ENCODE peak calls at places on chromosomes 12 and 14, in eight cellular contexts. E, P, U, A, G, Z, F and B are unnamed samples.

GRCh38 chr12:57430117-57430930 is 519 bp downstream of the R3HDM2 start:
- DNase-seq in E (peak; percentile 89), G (no peak), F (peak; percentile 62), P (no peak), A (peak; percentile 34), U (no peak), Z (no peak), B (peak; percentile 89)

GRCh38 chr14:92581966-92582566 is 68.5 kb downstream of the RIN3 start:
- DNase-seq in P (no peak), U (no peak), F (no peak), E (no peak), G (no peak), Z (no peak), A (no peak), B (no peak)

GRCh38 chr12:12562016-12562483 is 613 bp downstream of the DUSP16 start:
- DNase-seq in Z (no peak), P (peak; percentile 23), E (no peak), F (peak; percentile 46), U (no peak), A (peak; percentile 18), G (no peak), B (peak; percentile 81)

GRCh38 chr14:64937821-64938193 is 4.7 kb downstream of the GPX2 start:
- DNase-seq in U (no peak), F (no peak), G (no peak), Z (no peak), E (peak; percentile 15), P (no peak), A (peak; percentile 15), B (no peak)

GRCh38 chr14:100898935-100899840 is 4.3 kb downstream of the RTL1 start:
- DNase-seq in P (no peak), U (no peak), F (no peak), G (no peak), Z (no peak), A (no peak), E (peak; percentile 29), B (no peak)

GRCh38 chr12:117292688-117293087 is 68.7 kb downstream of the NOS1 start:
- DNase-seq in E (no peak), U (no peak), F (no peak), Z (no peak), P (no peak), G (no peak), A (no peak), B (no peak)

GRCh38 chr12:50401383-50402155 is 884 bp downstream of the LARP4 start:
- DNase-seq in U (no peak), P (no peak), G (no peak), A (peak; percentile 51), F (no peak), E (peak; percentile 82), Z (no peak), B (peak; percentile 74)

GRCh38 chr14:61813101-61813596 is 50.9 kb downstream of the SNAPC1 start:
- DNase-seq in E (no peak), G (no peak), P (no peak), A (no peak), Z (no peak), U (no peak), F (no peak), B (no peak)

GRCh38 chr14:25833341-25834121 is 764.3 kb downstream of the NOVA1 start:
- DNase-seq in E (no peak), F (peak; percentile 20), A (no peak), U (no peak), Z (no peak), P (no peak), G (no peak), B (peak; percentile 13)

GRCh38 chr12:53828598-53828997 is 76.8 kb upstream of the CISTR start:
- DNase-seq in F (no peak), U (no peak), Z (no peak), A (no peak), P (no peak), G (no peak), E (no peak), B (no peak)

GRCh38 chr12:4984971-4985370 is 58.7 kb upstream of the KCNA5 start:
- DNase-seq in A (no peak), E (peak; percentile 50), F (no peak), G (no peak), P (no peak), Z (no peak), U (no peak), B (no peak)

GRCh38 chr14:71686677-71687076 is 245.6 kb upstream of the RGS6 start:
- DNase-seq in A (peak; percentile 36), Z (no peak), G (no peak), F (no peak), P (no peak), E (no peak), U (no peak), B (no peak)

DNA sequence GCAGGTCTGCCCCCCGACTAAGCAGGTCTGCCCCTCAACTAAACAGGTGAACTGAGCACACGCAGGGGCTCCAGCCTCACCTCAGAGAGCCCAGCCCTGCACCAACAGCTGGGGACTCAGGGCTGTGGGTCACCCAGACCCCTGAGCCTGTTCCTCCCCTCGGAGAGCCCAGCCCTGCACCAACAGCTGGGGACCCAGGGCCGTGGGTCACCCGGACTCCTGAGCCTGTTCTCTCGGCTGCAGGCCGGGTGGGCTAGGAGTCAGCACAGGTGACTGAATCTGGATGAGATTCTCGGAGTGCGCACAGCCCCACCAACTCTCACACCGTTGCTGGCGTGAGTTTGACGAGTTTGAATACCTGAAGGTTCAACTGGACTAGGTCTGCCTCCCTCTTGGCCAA is 20.3 kb upstream of the ANKLE2 start:
- DNase-seq in E (no peak), A (no peak), Z (no peak), U (no peak), F (no peak), G (no peak), P (no peak), B (no peak)
- TF ChIP-seq POLR2A in E (no peak), A (no peak), Z (no peak), U (no peak), F (no peak), G (no peak), P (no peak), B (no peak)

GRCh38 chr12:94874986-94875312 is 128.5 kb downstream of the NDUFA12 start:
- DNase-seq in E (no peak), Z (no peak), U (no peak), P (no peak), G (no peak), F (no peak), A (no peak), B (no peak)

GRCh38 chr12:94872007-94872653 is 131.4 kb downstream of the NDUFA12 start:
- DNase-seq in Z (no peak), U (no peak), F (no peak), P (no peak), E (no peak), A (no peak), G (no peak), B (no peak)

GRCh38 chr12:94874086-94874985 is 129.2 kb downstream of the NDUFA12 start:
- DNase-seq in P (no peak), A (no peak), U (no peak), E (no peak), G (no peak), F (no peak), Z (no peak), B (no peak)

GRCh38 chr12:94872671-94873367 is 130.7 kb downstream of the NDUFA12 start:
- DNase-seq in F (no peak), E (no peak), G (no peak), P (peak; percentile 46), U (no peak), Z (no peak), A (no peak), B (no peak)

GRCh38 chr12:94873368-94874085 is 130.0 kb downstream of the NDUFA12 start:
- DNase-seq in U (no peak), Z (no peak), E (no peak), A (no peak), P (peak; percentile 75), G (no peak), F (no peak), B (no peak)
- TF ChIP-seq POLR2A in U (no peak), Z (no peak), E (no peak), A (no peak), P (peak; percentile 40), G (no peak), F (no peak), B (no peak)

DNA sequence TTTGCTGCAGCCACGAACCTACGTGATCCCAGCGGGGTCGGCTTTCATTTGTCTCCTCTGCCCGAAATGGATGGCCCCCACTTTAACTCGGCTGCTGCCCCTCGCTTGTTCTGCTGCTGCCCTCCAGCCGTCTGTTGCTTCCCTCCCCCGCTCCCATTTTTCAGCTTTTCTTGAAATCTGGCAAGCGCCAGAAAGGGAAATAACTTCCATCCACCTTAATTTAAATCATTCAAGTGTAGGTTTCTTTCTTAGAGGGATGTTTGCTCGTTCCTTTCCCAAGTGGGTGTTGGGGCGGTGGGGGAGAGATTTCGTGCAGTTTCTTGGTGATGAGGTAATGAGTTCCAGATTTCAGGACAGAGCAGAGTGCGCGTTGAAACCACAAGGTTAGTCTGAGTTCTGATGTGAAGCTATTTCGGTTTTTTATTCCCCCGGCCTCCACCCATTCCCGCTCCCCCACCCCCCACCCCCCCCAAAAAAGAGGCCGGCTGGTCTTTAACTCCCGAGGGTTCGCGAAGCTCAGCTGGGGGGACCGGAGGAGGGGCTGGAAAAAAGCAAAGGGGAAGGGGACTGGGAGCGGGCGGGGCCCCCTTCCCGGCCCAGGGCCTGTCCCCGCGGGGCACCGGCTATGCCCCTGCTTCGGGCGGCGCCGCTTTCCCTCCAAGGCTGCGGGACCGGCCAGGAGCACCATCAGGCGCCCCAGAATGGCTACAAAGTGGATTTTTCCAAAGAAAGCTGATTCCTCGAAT is 2.2 kb upstream of the ZFP36L1 start:
- DNase-seq in F (peak; percentile 59), A (peak; percentile 95), Z (peak; percentile 64), U (no peak), P (no peak), E (peak; percentile 92), G (no peak), B (peak; percentile 70)
- TF ChIP-seq POLR2A in F (no peak), A (peak; percentile 13), Z (no peak), U (peak; percentile 55), P (peak; percentile 53), E (no peak), G (no peak), B (peak; percentile 29)

GRCh38 chr14:22773162-22774010 is 6.9 kb downstream of the OXA1L start:
- DNase-seq in G (no peak), E (peak; percentile 39), A (no peak), U (no peak), Z (no peak), P (no peak), F (no peak), B (no peak)

GRCh38 chr14:22770481-22771187 is 4.1 kb downstream of the OXA1L start:
- DNase-seq in E (peak; percentile 57), Z (no peak), U (no peak), F (no peak), A (no peak), G (no peak), P (no peak), B (no peak)

GRCh38 chr14:22772725-22773124 is 6.2 kb downstream of the OXA1L start:
- DNase-seq in Z (no peak), G (no peak), P (no peak), E (peak; percentile 26), A (no peak), U (no peak), F (no peak), B (no peak)

GRCh38 chr14:22776215-22776614 is 9.7 kb downstream of the OXA1L start:
- DNase-seq in G (no peak), P (no peak), F (no peak), Z (no peak), U (no peak), A (no peak), E (no peak), B (no peak)

GRCh38 chr14:22774011-22774706 is 7.7 kb downstream of the OXA1L start:
- DNase-seq in F (no peak), E (peak; percentile 5), A (no peak), U (no peak), G (no peak), P (no peak), Z (no peak), B (no peak)
- TF ChIP-seq POLR2A in F (no peak), E (no peak), A (no peak), U (no peak), G (no peak), P (no peak), Z (no peak), B (no peak)